ENCODE peak calls at places on chromosome 21, in five cellular contexts. U is heart left ventricle, C is left lung, D is astrocyte of the spinal cord, A is fibroblast of the aortic adventitia. J is an unnamed sample.

GRCh38 chr21:26532208-26532607 is 40.9 kb downstream of the CYYR1 start:
- DNase-seq in U (no peak), A (no peak), D (no peak), C (no peak), J (no peak)

GRCh38 chr21:43789276-43790052 is at the start of gene RRP1:
- DNase-seq in C (peak), D (peak), A (peak), U (peak), J (peak)

GRCh38 chr21:31554511-31555022 is 104.9 kb upstream of the SOD1 start:
- DNase-seq in D (peak), U (no peak), A (peak), C (no peak), J (no peak)

GRCh38 chr21:22791376-22791775 is 1793.2 kb downstream of the NCAM2 start:
- DNase-seq in U (no peak), D (no peak), C (no peak), A (no peak), J (no peak)

GRCh38 chr21:42862774-42863503 is 16.4 kb downstream of the WDR4 start:
- DNase-seq in D (no peak), C (no peak), U (no peak), A (no peak), J (no peak)

GRCh38 chr21:34243562-34243961 is 120.2 kb upstream of the KCNE2 start:
- DNase-seq in A (peak), C (no peak), D (peak), U (no peak), J (peak)

GRCh38 chr21:39258207-39258606 is 55.2 kb downstream of the BRWD1 start:
- DNase-seq in A (no peak), U (no peak), D (no peak), C (no peak), J (no peak)

GRCh38 chr21:40706806-40707205 is 140.2 kb downstream of the DSCAM start:
- DNase-seq in D (no peak), C (no peak), U (no peak), A (no peak), J (no peak)

GRCh38 chr21:43737158-43737950 is 18.4 kb downstream of the PDXK start:
- DNase-seq in A (no peak), U (no peak), D (no peak), C (no peak), J (no peak)

DNA sequence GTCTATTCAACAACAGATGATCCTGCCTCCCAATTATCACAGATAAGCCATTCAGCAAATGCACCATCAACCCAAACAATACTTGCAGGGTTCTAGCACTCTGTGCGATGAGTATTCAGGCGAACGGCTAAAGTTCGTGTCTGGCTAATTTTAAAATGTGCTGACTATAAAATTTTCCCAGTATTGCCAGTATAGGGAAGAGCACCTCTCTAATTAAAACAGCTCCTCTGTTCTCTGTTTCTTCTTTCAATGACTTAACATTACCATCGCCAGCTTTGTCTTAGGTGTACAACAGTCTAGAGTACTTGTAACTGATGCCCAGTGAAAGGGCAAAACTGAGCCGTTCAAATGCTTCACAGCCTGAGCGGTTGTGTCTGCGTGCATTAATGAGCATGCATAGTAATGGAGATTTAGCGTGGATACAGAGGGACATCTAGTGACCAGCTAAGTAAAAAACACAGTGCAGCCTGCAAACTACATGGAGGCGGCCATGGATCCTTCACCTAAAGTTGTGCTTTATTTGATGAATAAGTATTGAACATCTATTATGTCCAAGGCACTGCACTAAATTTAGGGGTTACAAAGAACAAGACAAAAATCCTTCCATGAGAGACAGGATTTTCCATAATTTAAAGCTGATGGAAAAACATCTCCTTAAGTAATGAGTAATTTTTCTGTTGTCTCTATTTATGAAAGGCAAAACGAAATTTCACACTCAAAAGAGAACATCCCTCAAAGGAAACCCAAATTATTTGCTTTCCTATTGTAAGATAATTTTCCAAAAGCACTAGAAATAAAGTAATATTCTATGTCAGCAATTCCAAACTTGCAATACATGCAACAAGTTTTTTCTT is 120.0 kb downstream of the SETD4 start:
- DNase-seq in D (peak), A (peak), U (no peak), C (peak), J (peak)
- H3K4me3 ChIP-seq in D (no peak), A (no peak), U (no peak), C (no peak), J (no peak)

GRCh38 chr21:28627691-28628090 is 365.0 kb downstream of the LTN1 start:
- DNase-seq in C (no peak), D (no peak), U (no peak), A (peak), J (peak)
- H3K4me3 ChIP-seq in C (no peak), D (no peak), U (no peak), A (no peak), J (no peak)

GRCh38 chr21:33208534-33208933 is 21.2 kb upstream of the IFNAR2 start:
- DNase-seq in C (no peak), A (no peak), U (no peak), D (no peak), J (no peak)

GRCh38 chr21:33214056-33214455 is 15.7 kb upstream of the IFNAR2 start:
- DNase-seq in C (no peak), D (no peak), A (no peak), U (no peak), J (no peak)

GRCh38 chr21:33211732-33212131 is 18.0 kb upstream of the IFNAR2 start:
- DNase-seq in D (no peak), C (no peak), A (no peak), U (no peak), J (no peak)

GRCh38 chr21:33211305-33211704 is 18.4 kb upstream of the IFNAR2 start:
- DNase-seq in C (no peak), U (no peak), A (no peak), D (no peak), J (no peak)

GRCh38 chr21:33212159-33212851 is 17.4 kb upstream of the IFNAR2 start:
- DNase-seq in C (no peak), D (peak), U (no peak), A (peak), J (peak)
- H3K4me3 ChIP-seq in C (no peak), D (no peak), U (peak), A (no peak), J (peak)

GRCh38 chr21:41769106-41769505 is 2.3 kb upstream of the RIPK4 start:
- DNase-seq in A (no peak), U (no peak), C (no peak), D (no peak), J (no peak)

GRCh38 chr21:41769933-41770332 is 3.1 kb upstream of the RIPK4 start:
- DNase-seq in U (no peak), A (no peak), D (no peak), C (no peak), J (no peak)

GRCh38 chr21:41770901-41771624 is 4.2 kb upstream of the RIPK4 start:
- DNase-seq in U (no peak), C (no peak), D (no peak), A (no peak), J (no peak)

GRCh38 chr21:41768371-41769042 is 1.7 kb upstream of the RIPK4 start:
- DNase-seq in C (no peak), U (no peak), D (peak), A (peak), J (peak)

GRCh38 chr21:41769521-41769920 is 2.7 kb upstream of the RIPK4 start:
- DNase-seq in C (no peak), D (no peak), U (no peak), A (no peak), J (no peak)
- H3K4me3 ChIP-seq in C (no peak), D (no peak), U (no peak), A (no peak), J (no peak)

GRCh38 chr21:16194851-16195251 is 465.1 kb downstream of the USP25 start:
- DNase-seq in D (peak), C (no peak), U (no peak), A (peak), J (no peak)

GRCh38 chr21:16195476-16195875 is 465.7 kb downstream of the USP25 start:
- DNase-seq in A (peak), U (no peak), C (no peak), D (peak), J (peak)

GRCh38 chr21:16195896-16196443 is 466.2 kb downstream of the USP25 start:
- DNase-seq in A (peak), D (peak), C (no peak), U (no peak), J (no peak)

GRCh38 chr21:16192900-16193299 is 463.1 kb downstream of the USP25 start:
- DNase-seq in U (no peak), A (peak), C (no peak), D (peak), J (peak)

DNA sequence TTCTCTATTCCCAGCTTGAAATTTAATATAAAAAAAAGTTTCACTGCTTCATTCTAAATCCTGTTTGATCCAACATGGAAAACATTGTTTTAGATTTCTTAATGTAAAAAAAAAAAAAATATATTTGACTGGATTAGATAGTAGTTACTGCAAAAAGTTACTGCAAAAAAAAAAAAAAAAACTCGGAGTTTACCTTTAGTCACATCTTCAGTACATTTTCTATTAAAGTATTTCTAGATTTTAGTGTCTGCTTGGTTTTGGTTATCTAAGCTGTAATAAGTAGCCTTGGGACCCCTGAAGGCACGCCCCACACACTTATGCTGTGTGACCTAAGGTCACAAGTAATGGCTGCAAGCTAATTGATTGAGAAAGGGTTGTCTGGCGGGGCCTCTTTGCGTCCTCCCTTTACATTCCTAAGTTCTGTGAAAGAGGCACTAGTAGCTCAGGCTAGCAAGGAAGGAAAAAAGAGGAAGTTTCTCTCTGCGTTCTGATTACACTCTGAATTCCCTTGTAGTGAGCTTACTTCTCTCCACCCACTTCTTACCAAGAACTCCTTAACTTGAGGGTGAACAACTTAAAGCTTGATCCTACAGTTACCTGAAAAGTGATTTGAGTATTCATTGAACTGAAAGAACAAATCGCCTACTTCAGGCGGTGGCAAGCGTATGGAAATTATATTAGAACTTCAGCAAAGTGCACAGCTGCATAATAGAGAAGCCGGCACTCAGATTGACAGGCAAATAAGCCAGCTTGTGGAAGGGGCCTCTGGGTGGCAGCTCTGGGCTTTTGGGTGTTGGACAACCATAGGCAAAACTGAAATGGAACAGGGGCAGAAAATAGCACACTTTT is 464.2 kb downstream of the USP25 start:
- DNase-seq in U (peak), A (peak), D (peak), C (peak), J (peak)
- H3K4me3 ChIP-seq in U (peak), A (peak), D (peak), C (peak), J (peak)

GRCh38 chr21:45477176-45478114 is 64.8 kb downstream of the SLC19A1 start:
- DNase-seq in C (no peak), U (peak), A (no peak), D (no peak), J (no peak)
- H3K4me3 ChIP-seq in C (peak), U (no peak), A (no peak), D (no peak), J (no peak)

DNA sequence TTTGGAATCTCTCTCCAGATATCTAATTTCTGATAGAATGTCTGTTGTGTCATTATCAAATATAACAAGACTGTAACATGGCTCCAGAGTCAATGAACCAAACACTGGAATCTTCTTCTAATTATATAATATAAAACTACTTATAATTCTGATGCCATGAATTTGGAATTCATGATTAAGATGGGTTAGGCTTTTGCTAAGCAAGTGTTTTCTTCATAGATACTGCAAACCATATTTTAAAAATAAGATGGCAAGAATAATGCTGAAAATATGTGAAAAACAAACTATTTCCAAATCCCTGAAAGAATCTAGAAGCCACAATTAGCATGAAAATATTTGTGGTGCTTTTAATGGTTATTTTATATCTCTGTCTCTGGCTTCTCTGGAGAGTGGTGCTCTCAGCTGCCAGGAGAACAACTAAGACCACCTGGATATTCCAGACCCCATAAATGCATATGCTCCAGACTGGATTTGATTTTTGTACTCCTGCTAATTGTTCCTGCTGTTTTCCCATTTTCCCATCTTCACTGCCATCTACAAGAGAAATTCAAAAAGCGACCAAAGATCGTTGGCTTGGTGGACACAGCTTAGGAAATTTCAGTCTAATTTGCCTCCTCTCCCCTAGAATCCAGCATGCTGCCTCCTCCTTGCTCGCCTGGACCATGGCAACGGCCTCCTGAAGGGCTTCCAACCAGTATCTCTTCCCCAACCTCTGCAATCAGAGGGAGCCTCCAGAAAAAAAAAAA is 418.9 kb downstream of the SETD4 start:
- DNase-seq in U (no peak), D (peak), C (no peak), A (peak), J (peak)
- H3K4me3 ChIP-seq in U (no peak), D (no peak), C (no peak), A (no peak), J (no peak)